ENCODE peak calls at places on chromosomes 7 and 10, in six cellular contexts. One of them, this sample, is unnamed.

GRCh38 chr10:77949167-77949566 is 22.6 kb upstream of the DLG5 start:
- DNase-seq in spleen: no peak
- DNase-seq in Panc1: peak
- DNase-seq in HCT116: peak
- DNase-seq in GM23338: peak
- DNase-seq in prostate gland: peak
- DNase-seq in this sample: no peak

GRCh38 chr10:103676851-103677417 is 178.4 kb downstream of the SH3PXD2A start:
- DNase-seq in Panc1: no peak
- DNase-seq in prostate gland: no peak
- DNase-seq in spleen: no peak
- DNase-seq in HCT116: no peak
- DNase-seq in GM23338: no peak
- DNase-seq in this sample: no peak

GRCh38 chr10:44974082-44974627 is 4.5 kb downstream of the DEPP1 start:
- DNase-seq in prostate gland: no peak
- DNase-seq in Panc1: no peak
- DNase-seq in GM23338: no peak
- DNase-seq in spleen: peak
- DNase-seq in HCT116: no peak
- DNase-seq in this sample: no peak

GRCh38 chr10:62527019-62527827 is 153.1 kb downstream of the ZNF365 start:
- DNase-seq in spleen: peak
- DNase-seq in prostate gland: no peak
- DNase-seq in HCT116: no peak
- DNase-seq in Panc1: no peak
- DNase-seq in GM23338: no peak
- DNase-seq in this sample: no peak

GRCh38 chr10:90222939-90223338 is 521.5 kb downstream of the KIF20B start:
- DNase-seq in GM23338: no peak
- DNase-seq in prostate gland: no peak
- DNase-seq in HCT116: no peak
- DNase-seq in Panc1: no peak
- DNase-seq in spleen: no peak
- DNase-seq in this sample: no peak

GRCh38 chr10:129759214-129760002 is 204.7 kb downstream of the EBF3 start:
- DNase-seq in spleen: peak
- DNase-seq in prostate gland: peak
- DNase-seq in Panc1: no peak
- DNase-seq in GM23338: no peak
- DNase-seq in HCT116: no peak
- DNase-seq in this sample: peak

GRCh38 chr7:87047-87446 is 105.3 kb upstream of the FAM20C start:
- DNase-seq in prostate gland: no peak
- DNase-seq in HCT116: no peak
- DNase-seq in spleen: no peak
- DNase-seq in Panc1: no peak
- DNase-seq in GM23338: no peak
- DNase-seq in this sample: peak

GRCh38 chr10:44992732-44993225 is 7.9 kb upstream of the ZNF22 start:
- DNase-seq in HCT116: no peak
- DNase-seq in GM23338: no peak
- DNase-seq in Panc1: no peak
- DNase-seq in spleen: no peak
- DNase-seq in prostate gland: no peak
- DNase-seq in this sample: no peak

GRCh38 chr7:108723343-108723957 is 153.8 kb downstream of the DNAJB9 start:
- DNase-seq in Panc1: no peak
- DNase-seq in GM23338: peak
- DNase-seq in spleen: no peak
- DNase-seq in prostate gland: no peak
- DNase-seq in HCT116: no peak
- DNase-seq in this sample: no peak

GRCh38 chr10:127462643-127463295 is 86.3 kb upstream of the NPS start:
- DNase-seq in Panc1: no peak
- DNase-seq in prostate gland: no peak
- DNase-seq in spleen: no peak
- DNase-seq in GM23338: no peak
- DNase-seq in HCT116: no peak
- DNase-seq in this sample: no peak

GRCh38 chr10:6737080-6737641 is 157.1 kb upstream of the PRKCQ start:
- DNase-seq in spleen: no peak
- DNase-seq in prostate gland: peak
- DNase-seq in GM23338: peak
- DNase-seq in Panc1: no peak
- DNase-seq in HCT116: peak
- DNase-seq in this sample: no peak

GRCh38 chr7:44313621-44314031 is 11.8 kb downstream of the CAMK2B start:
- DNase-seq in GM23338: no peak
- DNase-seq in HCT116: no peak
- DNase-seq in spleen: no peak
- DNase-seq in prostate gland: no peak
- DNase-seq in Panc1: no peak
- DNase-seq in this sample: peak

GRCh38 chr10:5559642-5560141 is 34.9 kb downstream of the CALML3 start:
- DNase-seq in Panc1: no peak
- DNase-seq in spleen: no peak
- DNase-seq in GM23338: no peak
- DNase-seq in prostate gland: no peak
- DNase-seq in HCT116: no peak
- DNase-seq in this sample: peak

GRCh38 chr7:47035522-47035921 is 546.4 kb downstream of the TNS3 start:
- DNase-seq in HCT116: no peak
- DNase-seq in Panc1: no peak
- DNase-seq in spleen: no peak
- DNase-seq in prostate gland: no peak
- DNase-seq in GM23338: no peak
- DNase-seq in this sample: no peak

GRCh38 chr7:20783716-20784310 is 2.9 kb downstream of the SP8 start:
- DNase-seq in GM23338: peak
- DNase-seq in prostate gland: peak
- DNase-seq in HCT116: no peak
- DNase-seq in spleen: no peak
- DNase-seq in Panc1: no peak
- DNase-seq in this sample: no peak

GRCh38 chr10:69278446-69278963 is at the start of gene HK1:
- DNase-seq in GM23338: peak
- DNase-seq in HCT116: no peak
- DNase-seq in spleen: no peak
- DNase-seq in prostate gland: no peak
- DNase-seq in Panc1: no peak
- DNase-seq in this sample: no peak

GRCh38 chr10:30805061-30805460 is 175.5 kb upstream of the LYZL2 start:
- DNase-seq in spleen: peak
- DNase-seq in HCT116: no peak
- DNase-seq in prostate gland: no peak
- DNase-seq in Panc1: no peak
- DNase-seq in GM23338: no peak
- DNase-seq in this sample: no peak

GRCh38 chr10:131520206-131520605 is 208.7 kb upstream of the TCERG1L start:
- DNase-seq in HCT116: no peak
- DNase-seq in spleen: no peak
- DNase-seq in Panc1: no peak
- DNase-seq in GM23338: no peak
- DNase-seq in prostate gland: no peak
- DNase-seq in this sample: no peak

GRCh38 chr10:21831986-21832735 is 171.4 kb downstream of the DNAJC1 start:
- DNase-seq in spleen: no peak
- DNase-seq in prostate gland: no peak
- DNase-seq in GM23338: no peak
- DNase-seq in Panc1: no peak
- DNase-seq in HCT116: no peak
- DNase-seq in this sample: no peak

GRCh38 chr10:17200885-17201164 is 647 bp downstream of the TRDMT1 start:
- DNase-seq in GM23338: peak
- DNase-seq in spleen: no peak
- DNase-seq in prostate gland: peak
- DNase-seq in HCT116: peak
- DNase-seq in Panc1: no peak
- DNase-seq in this sample: peak

GRCh38 chr10:47449979-47450378 is 33.9 kb downstream of the ANXA8 start:
- DNase-seq in prostate gland: no peak
- DNase-seq in spleen: peak
- DNase-seq in Panc1: no peak
- DNase-seq in HCT116: no peak
- DNase-seq in GM23338: no peak
- DNase-seq in this sample: no peak

GRCh38 chr7:8379264-8379663 is 54.1 kb upstream of the NXPH1 start:
- DNase-seq in Panc1: no peak
- DNase-seq in GM23338: no peak
- DNase-seq in spleen: no peak
- DNase-seq in prostate gland: no peak
- DNase-seq in HCT116: no peak
- DNase-seq in this sample: no peak

GRCh38 chr7:155787171-155787851 is 25.0 kb downstream of the SHH start:
- DNase-seq in prostate gland: no peak
- DNase-seq in HCT116: no peak
- DNase-seq in spleen: peak
- DNase-seq in Panc1: no peak
- DNase-seq in GM23338: peak
- DNase-seq in this sample: no peak

GRCh38 chr10:49751636-49752510 is 10.2 kb downstream of the OGDHL start:
- DNase-seq in prostate gland: no peak
- DNase-seq in HCT116: no peak
- DNase-seq in Panc1: no peak
- DNase-seq in GM23338: no peak
- DNase-seq in spleen: peak
- DNase-seq in this sample: peak

GRCh38 chr10:52387744-52388143 is 73.7 kb downstream of the DKK1 start:
- DNase-seq in HCT116: peak
- DNase-seq in Panc1: no peak
- DNase-seq in prostate gland: no peak
- DNase-seq in spleen: no peak
- DNase-seq in GM23338: peak
- DNase-seq in this sample: no peak

GRCh38 chr10:27646194-27646593 is 99.4 kb downstream of the MKX start:
- DNase-seq in prostate gland: no peak
- DNase-seq in GM23338: no peak
- DNase-seq in Panc1: no peak
- DNase-seq in HCT116: no peak
- DNase-seq in spleen: no peak
- DNase-seq in this sample: no peak

GRCh38 chr7:77791956-77792355 is 6.3 kb downstream of the TMEM60 start:
- DNase-seq in spleen: no peak
- DNase-seq in prostate gland: peak
- DNase-seq in Panc1: no peak
- DNase-seq in GM23338: no peak
- DNase-seq in HCT116: no peak
- DNase-seq in this sample: no peak

GRCh38 chr7:29479606-29480200 is 83.9 kb upstream of the PRR15 start:
- DNase-seq in spleen: no peak
- DNase-seq in HCT116: no peak
- DNase-seq in prostate gland: no peak
- DNase-seq in GM23338: peak
- DNase-seq in Panc1: no peak
- DNase-seq in this sample: no peak

GRCh38 chr7:116277070-116277469 is 66.7 kb downstream of the TES start:
- DNase-seq in GM23338: no peak
- DNase-seq in prostate gland: no peak
- DNase-seq in Panc1: no peak
- DNase-seq in spleen: no peak
- DNase-seq in HCT116: no peak
- DNase-seq in this sample: no peak
- TF ChIP-seq POLR2AphosphoS5 in GM23338: no peak
- TF ChIP-seq POLR2AphosphoS5 in prostate gland: no peak
- TF ChIP-seq POLR2AphosphoS5 in Panc1: no peak
- TF ChIP-seq POLR2AphosphoS5 in spleen: no peak
- TF ChIP-seq POLR2AphosphoS5 in HCT116: no peak
- TF ChIP-seq POLR2AphosphoS5 in this sample: no peak

GRCh38 chr10:71265618-71266146 is 53.3 kb downstream of the UNC5B start:
- DNase-seq in Panc1: no peak
- DNase-seq in GM23338: no peak
- DNase-seq in HCT116: no peak
- DNase-seq in prostate gland: no peak
- DNase-seq in spleen: no peak
- DNase-seq in this sample: no peak
- H3K27ac ChIP-seq in Panc1: no peak
- H3K27ac ChIP-seq in GM23338: peak
- H3K27ac ChIP-seq in HCT116: no peak
- H3K27ac ChIP-seq in prostate gland: no peak
- H3K27ac ChIP-seq in spleen: peak
- H3K27ac ChIP-seq in this sample: peak

GRCh38 chr10:78974409-78975317 is 94.1 kb upstream of the ZMIZ1 start:
- DNase-seq in Panc1: peak
- DNase-seq in prostate gland: peak
- DNase-seq in HCT116: peak
- DNase-seq in spleen: no peak
- DNase-seq in GM23338: peak
- DNase-seq in this sample: peak

GRCh38 chr10:78973901-78974408 is 94.8 kb upstream of the ZMIZ1 start:
- DNase-seq in spleen: peak
- DNase-seq in HCT116: peak
- DNase-seq in Panc1: peak
- DNase-seq in GM23338: peak
- DNase-seq in prostate gland: peak
- DNase-seq in this sample: no peak

GRCh38 chr10:78972160-78972946 is 96.4 kb upstream of the ZMIZ1 start:
- DNase-seq in Panc1: peak
- DNase-seq in GM23338: no peak
- DNase-seq in prostate gland: peak
- DNase-seq in spleen: no peak
- DNase-seq in HCT116: peak
- DNase-seq in this sample: peak

GRCh38 chr10:78971094-78971682 is 97.6 kb upstream of the ZMIZ1 start:
- DNase-seq in GM23338: no peak
- DNase-seq in Panc1: no peak
- DNase-seq in prostate gland: no peak
- DNase-seq in spleen: no peak
- DNase-seq in HCT116: no peak
- DNase-seq in this sample: no peak

GRCh38 chr10:78972947-78973900 is 95.5 kb upstream of the ZMIZ1 start:
- DNase-seq in prostate gland: peak
- DNase-seq in HCT116: peak
- DNase-seq in spleen: peak
- DNase-seq in Panc1: peak
- DNase-seq in GM23338: peak
- DNase-seq in this sample: peak
- TF ChIP-seq POLR2AphosphoS5 in prostate gland: peak
- TF ChIP-seq POLR2AphosphoS5 in HCT116: peak
- TF ChIP-seq POLR2AphosphoS5 in spleen: peak
- TF ChIP-seq POLR2AphosphoS5 in Panc1: peak
- TF ChIP-seq POLR2AphosphoS5 in GM23338: no peak
- TF ChIP-seq POLR2AphosphoS5 in this sample: peak

DNA sequence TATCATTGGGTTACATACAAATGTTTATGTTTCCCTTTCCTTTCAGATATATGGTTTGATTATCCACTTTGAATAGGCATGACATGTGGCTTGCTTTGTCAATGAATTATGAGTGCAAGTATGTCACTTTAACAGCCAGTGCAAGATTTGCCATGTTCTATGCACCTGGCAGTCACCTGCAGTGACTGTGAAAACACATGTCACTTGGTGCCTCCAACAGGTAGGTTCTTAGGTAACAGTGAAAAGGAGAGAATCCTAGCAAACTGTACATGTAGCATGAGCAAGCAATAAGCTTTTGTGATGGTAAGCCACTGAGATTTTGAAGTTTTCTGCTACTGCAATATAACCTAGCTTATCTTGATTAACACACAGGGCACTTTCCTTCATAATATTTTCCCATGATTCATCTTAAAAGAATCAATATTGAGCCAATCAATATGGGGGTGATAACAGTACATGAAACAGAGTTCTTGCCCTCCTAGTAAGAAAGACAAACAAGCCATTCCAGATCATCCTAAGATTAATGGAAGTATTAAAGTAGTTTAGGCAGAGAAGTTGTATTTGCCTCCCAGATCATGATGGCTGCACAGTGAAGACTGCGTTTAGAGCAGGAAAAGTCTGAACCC is 7.9 kb upstream of the RALA start:
- DNase-seq in GM23338: no peak
- DNase-seq in spleen: no peak
- DNase-seq in Panc1: no peak
- DNase-seq in HCT116: no peak
- DNase-seq in prostate gland: no peak
- DNase-seq in this sample: no peak
- H3K27ac ChIP-seq in GM23338: no peak
- H3K27ac ChIP-seq in spleen: no peak
- H3K27ac ChIP-seq in Panc1: no peak
- H3K27ac ChIP-seq in HCT116: no peak
- H3K27ac ChIP-seq in prostate gland: no peak
- H3K27ac ChIP-seq in this sample: no peak

This sample was measured in stomach.